ENCODE peak calls at places on chromosomes 13 and 19, in four cellular contexts. H is dorsolateral prefrontal cortex; F is central memory CD4-positive, alpha-beta T cell; E is HFFc6. W is an unnamed sample.

GRCh38 chr19:2049741-2050348 is 1.2 kb downstream of the MKNK2 start:
- DNase-seq in F (peak), E (peak), H (peak), W (peak)

GRCh38 chr19:29523568-29523967 is 2.2 kb upstream of the VSTM2B start:
- DNase-seq in F (no peak), E (no peak), H (peak), W (peak)

GRCh38 chr19:2184422-2185012 is 20.8 kb downstream of the DOT1L start:
- DNase-seq in E (no peak), F (no peak), H (no peak), W (no peak)

GRCh38 chr19:2427323-2428026 is at the start of gene TIMM13:
- DNase-seq in F (peak), H (peak), E (peak), W (peak)

GRCh38 chr19:42129399-42130253 is 2.6 kb downstream of the POU2F2 start:
- DNase-seq in H (no peak), E (peak), F (no peak), W (no peak)

GRCh38 chr19:46718157-46718933 is 1.4 kb upstream of the PRKD2 start:
- DNase-seq in E (no peak), F (peak), H (no peak), W (no peak)

GRCh38 chr13:66405908-66406802 is 824.0 kb downstream of the PCDH9 start:
- DNase-seq in F (no peak), H (no peak), E (peak), W (no peak)

GRCh38 chr13:73440296-73440895 is 381.6 kb downstream of the KLF5 start:
- DNase-seq in H (no peak), E (no peak), F (no peak), W (no peak)

GRCh38 chr13:77728265-77728966 is 30.9 kb downstream of the SLAIN1 start:
- DNase-seq in H (no peak), E (no peak), F (no peak), W (no peak)

GRCh38 chr13:82245860-82246259 is 1636.4 kb downstream of the SLITRK1 start:
- DNase-seq in F (no peak), H (no peak), E (no peak), W (no peak)

GRCh38 chr13:80036845-80037504 is 304.0 kb downstream of the SPRY2 start:
- DNase-seq in E (no peak), H (no peak), F (no peak), W (no peak)

GRCh38 chr13:60074397-60074796 is 89.3 kb downstream of the DIAPH3 start:
- DNase-seq in H (no peak), F (no peak), E (no peak), W (no peak)

GRCh38 chr13:52414051-52414450 is 8.1 kb upstream of the THSD1 start:
- DNase-seq in H (no peak), F (no peak), E (no peak), W (no peak)

GRCh38 chr19:4338441-4339350 is at the start of gene STAP2:
- DNase-seq in F (no peak), E (no peak), H (no peak), W (peak)

GRCh38 chr19:35641515-35642151 is at the start of gene ETV2:
- DNase-seq in F (peak), E (no peak), H (no peak), W (no peak)

GRCh38 chr19:11767633-11768133 is 883 bp downstream of the ZNF441 start:
- DNase-seq in H (peak), E (peak), F (no peak), W (peak)

GRCh38 chr19:40174087-40174486 is 17.1 kb upstream of the MAP3K10 start:
- DNase-seq in F (no peak), H (no peak), E (no peak), W (no peak)

GRCh38 chr19:23801798-23802197 is 43.1 kb upstream of the ZNF681 start:
- DNase-seq in F (no peak), E (no peak), H (no peak), W (no peak)

GRCh38 chr13:26382843-26383242 is 128.9 kb downstream of the CDK8 start:
- DNase-seq in E (no peak), H (no peak), F (no peak), W (no peak)

GRCh38 chr13:94494021-94494420 is 14.5 kb upstream of the DCT start:
- DNase-seq in H (no peak), F (no peak), E (no peak), W (no peak)

GRCh38 chr19:42363614-42364346 is 26.3 kb downstream of the CNFN start:
- DNase-seq in F (no peak), E (no peak), H (no peak), W (no peak)

GRCh38 chr19:50252111-50252886 is 48.9 kb downstream of the MYH14 start:
- DNase-seq in H (no peak), E (no peak), F (no peak), W (no peak)

GRCh38 chr13:22114630-22115311 is 443.9 kb downstream of the FGF9 start:
- DNase-seq in F (peak), E (no peak), H (no peak), W (no peak)

GRCh38 chr13:67620665-67621064 is 390.5 kb upstream of the PCDH9 start:
- DNase-seq in F (no peak), E (no peak), H (no peak), W (no peak)

GRCh38 chr19:6616011-6616410 is 25.1 kb upstream of the CD70 start:
- DNase-seq in E (no peak), F (no peak), H (no peak), W (no peak)

GRCh38 chr13:28338202-28338601 is 156.7 kb downstream of the FLT1 start:
- DNase-seq in F (no peak), H (no peak), E (no peak), W (no peak)

GRCh38 chr19:30344446-30345425 is 27.4 kb upstream of the ZNF536 start:
- DNase-seq in F (no peak), E (no peak), H (no peak), W (no peak)

GRCh38 chr13:112024577-112024976 is 42.4 kb upstream of the SOX1 start:
- DNase-seq in H (no peak), F (no peak), E (no peak), W (no peak)

GRCh38 chr13:97340399-97340798 is 93.6 kb upstream of the RAP2A start:
- DNase-seq in E (no peak), H (no peak), F (no peak), W (no peak)

GRCh38 chr13:35140321-35140720 is 198.3 kb downstream of the NBEA start:
- DNase-seq in E (no peak), F (no peak), H (no peak), W (no peak)

GRCh38 chr19:38736413-38737280 is 7.6 kb downstream of the CAPN12 start:
- DNase-seq in E (no peak), H (peak), F (peak), W (peak)

GRCh38 chr13:39601636-39602035 is 1.4 kb downstream of the LHFPL6 start:
- DNase-seq in F (no peak), H (no peak), E (no peak), W (no peak)

GRCh38 chr13:74134777-74135305 is 637 bp upstream of the KLF12 start:
- DNase-seq in E (no peak), F (peak), H (peak), W (peak)

GRCh38 chr13:32535140-32535539 is 3.5 kb downstream of the N4BP2L2 start:
- DNase-seq in E (no peak), F (no peak), H (no peak), W (no peak)

GRCh38 chr13:20716951-20717350 is 13.5 kb downstream of the IL17D start:
- DNase-seq in E (no peak), H (no peak), F (no peak), W (no peak)

GRCh38 chr19:2702170-2703076 is at the start of gene GNG7:
- DNase-seq in F (peak), E (peak), H (peak), W (peak)

GRCh38 chr19:4229179-4229931 is at the start of gene EBI3:
- DNase-seq in F (no peak), E (no peak), H (no peak), W (no peak)

GRCh38 chr13:33524086-33524485 is 238.5 kb upstream of the STARD13 start:
- DNase-seq in E (peak), F (no peak), H (no peak), W (no peak)